ENCODE peak calls at places on chromosome 15, in six cellular contexts. One of them, this sample, is unnamed.

GRCh38 chr15:70604671-70605070 is 158.7 kb downstream of the UACA start:
- DNase-seq in fibroblast of lung: peak; percentile 43
- DNase-seq in esophagus muscularis mucosa: peak; percentile 80
- DNase-seq in H9: peak; percentile 52
- DNase-seq in AG04450: no peak
- DNase-seq in caudate nucleus: no peak
- DNase-seq in this sample: no peak

GRCh38 chr15:40340038-40340739 is 550 bp downstream of the CCDC9B start:
- DNase-seq in fibroblast of lung: peak; percentile 81
- DNase-seq in esophagus muscularis mucosa: no peak
- DNase-seq in H9: no peak
- DNase-seq in AG04450: no peak
- DNase-seq in caudate nucleus: peak; percentile 76
- DNase-seq in this sample: no peak

GRCh38 chr15:65583701-65584100 is 27.2 kb downstream of the INTS14 start:
- DNase-seq in fibroblast of lung: peak; percentile 47
- DNase-seq in esophagus muscularis mucosa: no peak
- DNase-seq in H9: no peak
- DNase-seq in AG04450: no peak
- DNase-seq in caudate nucleus: no peak
- DNase-seq in this sample: no peak

GRCh38 chr15:60421544-60421943 is 23.8 kb upstream of the ANXA2 start:
- DNase-seq in fibroblast of lung: peak; percentile 83
- DNase-seq in esophagus muscularis mucosa: no peak
- DNase-seq in H9: no peak
- DNase-seq in AG04450: no peak
- DNase-seq in caudate nucleus: no peak
- DNase-seq in this sample: no peak

GRCh38 chr15:63358296-63359029 is 23.2 kb downstream of the CA12 start:
- DNase-seq in fibroblast of lung: no peak
- DNase-seq in esophagus muscularis mucosa: no peak
- DNase-seq in H9: no peak
- DNase-seq in AG04450: no peak
- DNase-seq in caudate nucleus: peak; percentile 79
- DNase-seq in this sample: no peak

GRCh38 chr15:84883916-84884781 is at the start of gene SLC28A1:
- DNase-seq in fibroblast of lung: no peak
- DNase-seq in esophagus muscularis mucosa: no peak
- DNase-seq in H9: no peak
- DNase-seq in AG04450: no peak
- DNase-seq in caudate nucleus: no peak
- DNase-seq in this sample: no peak

GRCh38 chr15:31556494-31557150 is 230.0 kb downstream of the KLF13 start:
- DNase-seq in fibroblast of lung: no peak
- DNase-seq in esophagus muscularis mucosa: peak; percentile 62
- DNase-seq in H9: no peak
- DNase-seq in AG04450: no peak
- DNase-seq in caudate nucleus: no peak
- DNase-seq in this sample: no peak

GRCh38 chr15:67840747-67841634 is 1.1 kb upstream of the RNU6-1 start:
- DNase-seq in fibroblast of lung: peak; percentile 58
- DNase-seq in esophagus muscularis mucosa: no peak
- DNase-seq in H9: no peak
- DNase-seq in AG04450: no peak
- DNase-seq in caudate nucleus: peak; percentile 45
- DNase-seq in this sample: no peak

GRCh38 chr15:69758291-69758771 is 305.7 kb downstream of the RPLP1 start:
- DNase-seq in fibroblast of lung: peak; percentile 71
- DNase-seq in esophagus muscularis mucosa: peak; percentile 77
- DNase-seq in H9: no peak
- DNase-seq in AG04450: peak; percentile 13
- DNase-seq in caudate nucleus: no peak
- DNase-seq in this sample: no peak

GRCh38 chr15:80436511-80437307 is 32.5 kb downstream of the ARNT2 start:
- DNase-seq in fibroblast of lung: peak; percentile 82
- DNase-seq in esophagus muscularis mucosa: no peak
- DNase-seq in H9: no peak
- DNase-seq in AG04450: no peak
- DNase-seq in caudate nucleus: peak; percentile 50
- DNase-seq in this sample: peak; percentile 66

DNA sequence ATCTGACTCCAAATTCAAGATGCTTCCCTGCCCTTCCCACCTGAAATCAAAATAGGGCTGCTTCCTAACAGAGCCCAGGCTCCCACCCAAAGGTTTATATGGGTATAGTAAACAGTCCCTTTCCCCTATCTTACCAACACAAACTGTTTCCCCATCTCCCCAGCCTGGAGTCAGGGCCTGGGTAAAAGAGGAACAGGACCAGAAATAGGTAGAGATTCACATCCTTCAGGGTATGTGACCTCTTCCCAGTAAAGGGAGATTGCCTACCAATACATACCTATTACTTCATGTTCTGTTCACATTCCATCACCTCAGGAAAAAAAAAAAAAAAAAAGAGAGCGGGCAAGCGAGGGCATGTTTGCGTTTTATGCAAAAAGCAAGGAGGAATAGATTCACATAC is 9.7 kb upstream of the SHF start:
- DNase-seq in fibroblast of lung: no peak
- DNase-seq in esophagus muscularis mucosa: no peak
- DNase-seq in H9: no peak
- DNase-seq in AG04450: no peak
- DNase-seq in caudate nucleus: no peak
- DNase-seq in this sample: no peak
- H3K27ac ChIP-seq in fibroblast of lung: no peak overlapping the region
- H3K27ac ChIP-seq in esophagus muscularis mucosa: no peak overlapping the region
- H3K27ac ChIP-seq in H9: no peak overlapping the region
- H3K27ac ChIP-seq in AG04450: no peak overlapping the region
- H3K27ac ChIP-seq in caudate nucleus: no peak overlapping the region
- H3K27ac ChIP-seq in this sample: peak overlapping the region; percentile 79

GRCh38 chr15:71914092-71914491 is 103.7 kb downstream of the NR2E3 start:
- DNase-seq in fibroblast of lung: no peak
- DNase-seq in esophagus muscularis mucosa: no peak
- DNase-seq in H9: no peak
- DNase-seq in AG04450: no peak
- DNase-seq in caudate nucleus: no peak
- DNase-seq in this sample: no peak
- H3K27ac ChIP-seq in fibroblast of lung: no peak overlapping the region
- H3K27ac ChIP-seq in esophagus muscularis mucosa: no peak overlapping the region
- H3K27ac ChIP-seq in H9: no peak overlapping the region
- H3K27ac ChIP-seq in AG04450: no peak overlapping the region
- H3K27ac ChIP-seq in caudate nucleus: no peak overlapping the region
- H3K27ac ChIP-seq in this sample: no peak overlapping the region

DNA sequence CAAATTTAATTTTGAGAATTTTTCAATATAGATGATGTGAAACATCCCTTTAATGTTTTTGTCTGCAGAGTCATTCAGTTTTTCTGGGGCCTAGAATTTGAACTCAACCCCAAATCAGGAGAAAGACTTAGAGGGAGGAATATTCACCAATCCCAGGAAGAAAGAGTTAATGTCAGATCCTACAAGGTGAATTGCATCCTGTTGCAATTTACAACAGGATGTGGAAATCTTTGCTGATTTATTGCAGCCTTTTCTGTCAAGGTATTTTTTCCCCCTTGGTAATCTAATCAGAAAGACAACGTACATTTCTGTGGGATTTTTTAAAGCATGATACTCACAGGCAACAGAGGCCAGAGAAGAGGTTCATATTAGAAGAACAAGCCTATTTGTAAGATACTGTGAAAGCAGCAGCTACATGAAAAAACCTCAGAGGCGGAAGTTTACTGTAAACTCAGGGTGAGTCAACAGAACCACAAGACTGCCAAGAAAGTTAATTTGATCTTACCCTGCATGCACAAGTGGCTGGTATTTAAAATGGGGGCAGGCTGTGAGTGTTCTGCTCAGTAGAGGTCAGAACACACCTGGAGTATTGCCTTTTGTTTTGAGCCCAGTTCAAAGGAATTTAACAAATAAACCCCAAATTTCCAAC is 531.8 kb downstream of the AGBL1 start:
- DNase-seq in fibroblast of lung: peak; percentile 78
- DNase-seq in esophagus muscularis mucosa: no peak
- DNase-seq in H9: no peak
- DNase-seq in AG04450: no peak
- DNase-seq in caudate nucleus: no peak
- DNase-seq in this sample: peak; percentile 65
- H3K27ac ChIP-seq in fibroblast of lung: no peak overlapping the region
- H3K27ac ChIP-seq in esophagus muscularis mucosa: no peak overlapping the region
- H3K27ac ChIP-seq in H9: peak overlapping the region; percentile 35
- H3K27ac ChIP-seq in AG04450: no peak overlapping the region
- H3K27ac ChIP-seq in caudate nucleus: no peak overlapping the region
- H3K27ac ChIP-seq in this sample: peak overlapping the region; percentile 63

GRCh38 chr15:42548258-42549051 is at the start of the genes HAUS2 and LRRC57:
- DNase-seq in fibroblast of lung: peak; percentile 79
- DNase-seq in esophagus muscularis mucosa: peak; percentile 95
- DNase-seq in H9: peak; percentile 92
- DNase-seq in AG04450: no peak
- DNase-seq in caudate nucleus: peak; percentile 78
- DNase-seq in this sample: peak; percentile 22

GRCh38 chr15:42547926-42548257 is 701 bp downstream of the LRRC57 start:
- DNase-seq in fibroblast of lung: no peak
- DNase-seq in esophagus muscularis mucosa: no peak
- DNase-seq in H9: no peak
- DNase-seq in AG04450: no peak
- DNase-seq in caudate nucleus: no peak
- DNase-seq in this sample: no peak

GRCh38 chr15:42549052-42549491 is 434 bp downstream of the HAUS2 start:
- DNase-seq in fibroblast of lung: peak; percentile 27
- DNase-seq in esophagus muscularis mucosa: no peak
- DNase-seq in H9: no peak
- DNase-seq in AG04450: no peak
- DNase-seq in caudate nucleus: peak; percentile 25
- DNase-seq in this sample: no peak

GRCh38 chr15:42553549-42553948 is 4.9 kb downstream of the HAUS2 start:
- DNase-seq in fibroblast of lung: no peak
- DNase-seq in esophagus muscularis mucosa: no peak
- DNase-seq in H9: no peak
- DNase-seq in AG04450: no peak
- DNase-seq in caudate nucleus: no peak
- DNase-seq in this sample: no peak

GRCh38 chr15:42549782-42550392 is 1.2 kb downstream of the HAUS2 start:
- DNase-seq in fibroblast of lung: no peak
- DNase-seq in esophagus muscularis mucosa: no peak
- DNase-seq in H9: no peak
- DNase-seq in AG04450: no peak
- DNase-seq in caudate nucleus: no peak
- DNase-seq in this sample: no peak
- H3K27ac ChIP-seq in fibroblast of lung: no peak overlapping the region
- H3K27ac ChIP-seq in esophagus muscularis mucosa: peak overlapping the region; percentile 92
- H3K27ac ChIP-seq in H9: no peak overlapping the region
- H3K27ac ChIP-seq in AG04450: no peak overlapping the region
- H3K27ac ChIP-seq in caudate nucleus: no peak overlapping the region
- H3K27ac ChIP-seq in this sample: no peak overlapping the region

GRCh38 chr15:89090791-89091666 is 2.8 kb downstream of the ABHD2 start:
- DNase-seq in fibroblast of lung: peak; percentile 87
- DNase-seq in esophagus muscularis mucosa: peak; percentile 94
- DNase-seq in H9: no peak
- DNase-seq in AG04450: no peak
- DNase-seq in caudate nucleus: peak; percentile 81
- DNase-seq in this sample: no peak

GRCh38 chr15:89091667-89092220 is 3.5 kb downstream of the ABHD2 start:
- DNase-seq in fibroblast of lung: no peak
- DNase-seq in esophagus muscularis mucosa: no peak
- DNase-seq in H9: no peak
- DNase-seq in AG04450: no peak
- DNase-seq in caudate nucleus: no peak
- DNase-seq in this sample: no peak

GRCh38 chr15:89095073-89095472 is 6.8 kb downstream of the ABHD2 start:
- DNase-seq in fibroblast of lung: no peak
- DNase-seq in esophagus muscularis mucosa: no peak
- DNase-seq in H9: no peak
- DNase-seq in AG04450: no peak
- DNase-seq in caudate nucleus: no peak
- DNase-seq in this sample: no peak

GRCh38 chr15:89095556-89095955 is 7.3 kb downstream of the ABHD2 start:
- DNase-seq in fibroblast of lung: no peak
- DNase-seq in esophagus muscularis mucosa: no peak
- DNase-seq in H9: no peak
- DNase-seq in AG04450: no peak
- DNase-seq in caudate nucleus: no peak
- DNase-seq in this sample: no peak

DNA sequence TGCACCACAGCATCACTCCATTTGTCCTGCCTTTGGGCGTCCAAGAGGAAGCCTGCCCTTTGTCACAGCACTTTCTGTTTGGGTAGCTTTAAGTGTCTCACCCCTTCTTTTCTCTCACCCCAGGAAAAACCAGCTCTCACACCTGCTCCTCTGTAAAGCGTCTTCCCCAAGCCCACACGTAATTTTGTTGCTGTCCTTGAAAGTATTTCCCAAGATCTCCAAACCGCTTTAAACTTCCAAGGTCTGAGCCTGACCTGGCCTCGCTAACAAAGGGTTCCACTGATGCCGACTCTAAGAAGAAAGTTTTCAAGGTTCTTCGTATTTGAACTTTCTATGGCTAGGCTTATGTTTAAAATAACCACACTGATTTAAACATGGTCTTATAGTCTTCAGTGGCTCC is 5.3 kb downstream of the ABHD2 start:
- DNase-seq in fibroblast of lung: no peak
- DNase-seq in esophagus muscularis mucosa: no peak
- DNase-seq in H9: no peak
- DNase-seq in AG04450: no peak
- DNase-seq in caudate nucleus: no peak
- DNase-seq in this sample: no peak
- H3K27ac ChIP-seq in fibroblast of lung: no peak overlapping the region
- H3K27ac ChIP-seq in esophagus muscularis mucosa: peak overlapping the region; percentile 92
- H3K27ac ChIP-seq in H9: no peak overlapping the region
- H3K27ac ChIP-seq in AG04450: no peak overlapping the region
- H3K27ac ChIP-seq in caudate nucleus: peak overlapping the region; percentile 9
- H3K27ac ChIP-seq in this sample: no peak overlapping the region

GRCh38 chr15:75460646-75461045 is 9.2 kb upstream of the SIN3A start:
- DNase-seq in fibroblast of lung: no peak
- DNase-seq in esophagus muscularis mucosa: no peak
- DNase-seq in H9: no peak
- DNase-seq in AG04450: no peak
- DNase-seq in caudate nucleus: no peak
- DNase-seq in this sample: no peak
- H3K27ac ChIP-seq in fibroblast of lung: no peak overlapping the region
- H3K27ac ChIP-seq in esophagus muscularis mucosa: no peak overlapping the region
- H3K27ac ChIP-seq in H9: no peak overlapping the region
- H3K27ac ChIP-seq in AG04450: no peak overlapping the region
- H3K27ac ChIP-seq in caudate nucleus: no peak overlapping the region
- H3K27ac ChIP-seq in this sample: no peak overlapping the region

DNA sequence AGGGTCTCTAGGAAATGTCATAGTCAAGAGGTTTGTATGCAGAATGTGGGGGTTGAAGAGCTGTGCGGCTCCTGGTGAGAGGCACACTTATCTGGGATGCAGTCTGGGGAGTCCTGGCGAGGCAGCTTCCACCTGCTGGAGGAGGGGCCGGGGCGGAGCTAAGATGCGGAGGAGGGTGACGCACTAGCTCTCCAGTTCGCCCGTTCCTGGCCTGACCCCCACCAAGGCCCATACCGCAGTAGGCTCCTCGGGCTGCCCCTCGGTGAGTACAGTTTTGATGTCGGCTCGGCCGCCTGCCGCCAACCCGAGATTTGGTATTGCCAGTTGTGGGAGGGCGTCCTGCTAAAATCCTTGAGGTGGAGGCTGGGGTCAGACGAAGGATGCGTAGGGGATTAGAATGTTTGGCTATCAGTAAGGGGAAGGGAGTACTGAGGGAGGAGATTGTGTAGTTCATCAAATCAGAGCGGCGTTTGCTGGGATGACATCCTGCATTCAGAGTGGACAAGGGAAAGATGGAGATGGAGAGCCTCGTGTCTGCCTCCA is at the start of gene SCG5:
- DNase-seq in fibroblast of lung: peak; percentile 63
- DNase-seq in esophagus muscularis mucosa: no peak
- DNase-seq in H9: peak; percentile 94
- DNase-seq in AG04450: no peak
- DNase-seq in caudate nucleus: peak; percentile 90
- DNase-seq in this sample: no peak
- H3K27ac ChIP-seq in fibroblast of lung: no peak within 1 kb of the TSS
- H3K27ac ChIP-seq in esophagus muscularis mucosa: no peak within 1 kb of the TSS
- H3K27ac ChIP-seq in H9: peak within 1 kb of the TSS; percentile 62
- H3K27ac ChIP-seq in AG04450: no peak within 1 kb of the TSS
- H3K27ac ChIP-seq in caudate nucleus: peak within 1 kb of the TSS; percentile 93
- H3K27ac ChIP-seq in this sample: no peak within 1 kb of the TSS